ENCODE peak calls at places on chromosomes 16 and 17, in seven cellular contexts. J is MM.1S, V is body of pancreas, M is HFFc6, H is gastrocnemius medialis, A is retinal pigment epithelial cell, L is BJ. U is an unnamed sample.

GRCh38 chr17:77433385-77434135 is 292.8 kb downstream of the SEC14L1 start:
- DNase-seq in J (no peak), V (no peak), M (peak), H (no peak), A (no peak), L (no peak), U (no peak)

GRCh38 chr17:42754782-42755181 is 6.2 kb upstream of the RAMP2 start:
- DNase-seq in J (no peak), V (no peak), M (no peak), H (peak), A (no peak), L (no peak), U (no peak)

GRCh38 chr16:11004957-11005610 is 60.7 kb downstream of the CLEC16A start:
- DNase-seq in J (no peak), V (no peak), M (peak), H (no peak), A (no peak), L (no peak), U (no peak)

GRCh38 chr17:29251969-29252866 is 5.6 kb downstream of the CRYBA1 start:
- DNase-seq in J (peak), V (no peak), M (peak), H (no peak), A (no peak), L (no peak), U (no peak)

GRCh38 chr17:72529386-72529785 is 408.6 kb downstream of the SOX9 start:
- DNase-seq in J (peak), V (no peak), M (no peak), H (no peak), A (no peak), L (no peak), U (no peak)

GRCh38 chr17:55238931-55239297 is 25.8 kb upstream of the HLF start:
- DNase-seq in J (peak), V (peak), M (no peak), H (no peak), A (no peak), L (no peak), U (no peak)

GRCh38 chr16:8396463-8396862 is 193.8 kb downstream of the TMEM114 start:
- DNase-seq in J (no peak), V (no peak), M (no peak), H (no peak), A (no peak), L (no peak), U (no peak)

GRCh38 chr17:82836823-82837357 is 2.9 kb downstream of the ZNF750 start:
- DNase-seq in J (no peak), V (no peak), M (no peak), H (peak), A (peak), L (no peak), U (no peak)

GRCh38 chr16:56956076-56956475 is 5.7 kb upstream of the CETP start:
- DNase-seq in J (no peak), V (no peak), M (no peak), H (no peak), A (no peak), L (no peak), U (no peak)

GRCh38 chr16:56953006-56953405 is 8.7 kb upstream of the CETP start:
- DNase-seq in J (no peak), V (no peak), M (no peak), H (no peak), A (no peak), L (no peak), U (no peak)

GRCh38 chr16:56961386-56961785 is 364 bp upstream of the CETP start:
- DNase-seq in J (no peak), V (no peak), M (no peak), H (no peak), A (no peak), L (no peak), U (no peak)

GRCh38 chr16:56960681-56961281 is 969 bp upstream of the CETP start:
- DNase-seq in J (no peak), V (no peak), M (no peak), H (no peak), A (no peak), L (no peak), U (no peak)

GRCh38 chr16:56956756-56957155 is 5.0 kb upstream of the CETP start:
- DNase-seq in J (no peak), V (no peak), M (no peak), H (no peak), A (no peak), L (no peak), U (no peak)
- TF ChIP-seq CTCF in J (peak), V (no peak), M (peak), H (no peak), A (peak), L (peak), U (no peak)

GRCh38 chr16:31711344-31711845 is 162.2 kb upstream of the ZNF267 start:
- DNase-seq in J (no peak), V (no peak), M (no peak), H (no peak), A (no peak), L (no peak), U (no peak)
- TF ChIP-seq CTCF in J (no peak), V (no peak), M (peak), H (no peak), A (no peak), L (no peak), U (no peak)

DNA sequence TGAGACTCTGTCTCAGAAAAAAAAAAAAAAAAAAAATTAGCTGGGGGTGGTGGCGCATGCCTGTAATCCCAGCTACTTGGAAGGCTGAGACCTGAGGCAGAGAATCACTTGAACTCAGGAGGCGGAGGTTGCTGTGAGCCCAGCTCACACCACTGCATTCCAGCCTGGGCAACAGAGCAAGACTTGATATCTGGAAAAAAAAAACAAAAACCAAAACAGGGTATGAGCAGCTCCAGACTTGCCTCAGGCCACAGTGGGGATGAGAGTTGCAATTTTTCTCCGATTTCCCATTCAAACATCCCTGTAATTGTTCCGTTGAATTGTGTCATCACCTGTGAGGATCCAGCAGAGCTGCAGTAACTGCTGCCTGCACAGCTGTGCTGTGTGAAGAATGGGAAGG is 150.1 kb downstream of the VPS53 start:
- DNase-seq in J (no peak), V (no peak), M (no peak), H (no peak), A (no peak), L (no peak), U (no peak)
- TF ChIP-seq CTCF in J (no peak), V (no peak), M (no peak), H (no peak), A (no peak), L (no peak), U (no peak)

GRCh38 chr17:80984749-80985148 is 6.9 kb upstream of the CHMP6 start:
- DNase-seq in J (no peak), V (no peak), M (peak), H (no peak), A (peak), L (peak), U (peak)
- TF ChIP-seq CTCF in J (no peak), V (no peak), M (peak), H (no peak), A (peak), L (peak), U (peak)

GRCh38 chr17:6276711-6277110 is 158.2 kb downstream of the AIPL1 start:
- DNase-seq in J (no peak), V (no peak), M (no peak), H (no peak), A (no peak), L (no peak), U (no peak)
- TF ChIP-seq CTCF in J (no peak), V (no peak), M (no peak), H (no peak), A (peak), L (no peak), U (no peak)

U was measured in AG09319.